ENCODE peak calls at places on chromosomes 6 and 20, in six cellular contexts. Y is C1 segment of cervical spinal cord; D is myocyte; A is GM19239; P is CD4-positive, alpha-beta T cell; M is AG04449. J is an unnamed sample.

GRCh38 chr6:89950879-89951391 is 56.7 kb downstream of the GJA10 start:
- DNase-seq in Y (no peak), M (no peak), A (no peak), D (no peak), P (no peak), J (no peak)

GRCh38 chr6:38570750-38571149 is 69.0 kb downstream of the BTBD9 start:
- DNase-seq in P (no peak), M (no peak), D (peak), Y (no peak), A (no peak), J (no peak)

GRCh38 chr6:137699036-137699683 is 167.9 kb upstream of the TNFAIP3 start:
- DNase-seq in Y (no peak), P (no peak), D (no peak), A (no peak), M (no peak), J (peak)

GRCh38 chr6:84639396-84639795 is 125.0 kb downstream of the TBX18 start:
- DNase-seq in D (no peak), P (no peak), M (no peak), A (no peak), Y (no peak), J (no peak)

GRCh38 chr6:90008908-90009501 is 114.7 kb downstream of the GJA10 start:
- DNase-seq in P (no peak), A (no peak), Y (no peak), M (peak), D (peak), J (no peak)

GRCh38 chr6:71480577-71480976 is 192.0 kb downstream of the OGFRL1 start:
- DNase-seq in A (no peak), Y (no peak), D (no peak), M (no peak), P (no peak), J (no peak)

GRCh38 chr20:25280574-25281535 is 33.0 kb downstream of the PYGB start:
- DNase-seq in A (no peak), M (no peak), P (no peak), Y (no peak), D (no peak), J (peak)

GRCh38 chr6:109062216-109062615 is 32.4 kb downstream of the SESN1 start:
- DNase-seq in A (no peak), Y (no peak), D (no peak), M (no peak), P (no peak), J (no peak)

GRCh38 chr6:134787261-134787871 is 162.5 kb downstream of the ALDH8A1 start:
- DNase-seq in P (no peak), M (no peak), D (no peak), A (no peak), Y (no peak), J (no peak)

GRCh38 chr6:30844118-30844535 is 40.2 kb upstream of the DDR1 start:
- DNase-seq in D (peak), A (no peak), M (no peak), P (no peak), Y (no peak), J (no peak)

GRCh38 chr6:170233304-170234205 is 57.3 kb downstream of the DLL1 start:
- DNase-seq in A (no peak), Y (no peak), D (no peak), P (no peak), M (no peak), J (no peak)

GRCh38 chr6:48985025-48985424 is 478.0 kb downstream of the MMUT start:
- DNase-seq in P (no peak), Y (no peak), D (no peak), A (no peak), M (no peak), J (no peak)

GRCh38 chr6:119170427-119171407 is 92.3 kb upstream of the FAM184A start:
- DNase-seq in A (no peak), M (no peak), Y (no peak), D (no peak), P (no peak), J (no peak)

GRCh38 chr20:62352402-62353288 is 14.5 kb downstream of the LAMA5 start:
- DNase-seq in M (no peak), A (no peak), P (no peak), Y (peak), D (peak), J (peak)

GRCh38 chr6:87378947-87379346 is 28.8 kb upstream of the CFAP206 start:
- DNase-seq in Y (no peak), A (no peak), P (no peak), M (no peak), D (peak), J (no peak)

GRCh38 chr6:157542405-157542943 is 161.5 kb downstream of the ZDHHC14 start:
- DNase-seq in P (no peak), A (no peak), Y (no peak), M (no peak), D (no peak), J (no peak)

GRCh38 chr20:22496817-22497216 is 87.6 kb downstream of the FOXA2 start:
- DNase-seq in M (no peak), A (no peak), P (no peak), D (no peak), Y (no peak), J (no peak)

GRCh38 chr6:90351696-90352095 is 55.1 kb upstream of the BACH2 start:
- DNase-seq in Y (no peak), M (no peak), P (no peak), D (no peak), A (no peak), J (no peak)

GRCh38 chr6:169099411-169100202 is 154.0 kb downstream of the THBS2 start:
- DNase-seq in M (no peak), P (no peak), A (no peak), Y (no peak), D (peak), J (no peak)

GRCh38 chr6:98092326-98092725 is 742.0 kb upstream of the POU3F2 start:
- DNase-seq in Y (no peak), D (no peak), P (no peak), A (no peak), M (no peak), J (no peak)

GRCh38 chr20:59010321-59010994 is 3.4 kb upstream of the CTSZ start:
- DNase-seq in Y (no peak), D (peak), M (no peak), A (no peak), P (no peak), J (no peak)

GRCh38 chr6:26273673-26274595 is 91.1 kb upstream of the BTN3A2 start:
- DNase-seq in A (no peak), Y (no peak), P (no peak), D (peak), M (no peak), J (no peak)

GRCh38 chr6:10361428-10361827 is 53.4 kb downstream of the TFAP2A start:
- DNase-seq in D (no peak), A (no peak), P (no peak), M (no peak), Y (no peak), J (no peak)

GRCh38 chr6:159505140-159505922 is 187.7 kb downstream of the SOD2 start:
- DNase-seq in P (no peak), Y (no peak), D (no peak), A (no peak), M (no peak), J (peak)

GRCh38 chr6:57205550-57206328 is 16.4 kb downstream of the RAB23 start:
- DNase-seq in A (no peak), Y (no peak), P (no peak), M (no peak), D (no peak), J (no peak)

GRCh38 chr20:49097159-49097558 is 51.0 kb downstream of the CSE1L start:
- DNase-seq in D (no peak), A (no peak), P (no peak), M (no peak), Y (no peak), J (no peak)

GRCh38 chr20:51529758-51530157 is 12.8 kb downstream of the NFATC2 start:
- DNase-seq in P (peak), A (no peak), Y (no peak), D (no peak), M (no peak), J (no peak)